ENCODE peak calls at places on chromosomes 11 and 22, in four cellular contexts. X is GM12891, D is GM12878, U is K562. Q is an unnamed sample.

GRCh38 chr11:59802639-59803176 is 7.9 kb downstream of the MRPL16 start:
- DNase-seq in X (no peak), D (no peak), U (peak; percentile 53), Q (peak; percentile 64)

GRCh38 chr11:67053896-67054850 is 2.5 kb upstream of the RHOD start:
- DNase-seq in U (peak; percentile 88), X (peak; percentile 78), D (no peak), Q (no peak)

GRCh38 chr11:64744544-64745218 is 739 bp upstream of the RASGRP2 start:
- DNase-seq in U (peak; percentile 89), X (no peak), D (no peak), Q (peak; percentile 52)

GRCh38 chr22:40128989-40129388 is 48.7 kb upstream of the TNRC6B start:
- DNase-seq in U (no peak), X (peak; percentile 36), D (no peak), Q (no peak)

GRCh38 chr22:30744224-30744623 is 49.5 kb downstream of the OSBP2 start:
- DNase-seq in X (no peak), U (peak; percentile 45), D (no peak), Q (no peak)

GRCh38 chr11:132718711-132719641 is 813.3 kb downstream of the OPCML start:
- DNase-seq in X (no peak), D (no peak), U (no peak), Q (peak; percentile 33)

GRCh38 chr11:124592627-124593026 is 18.6 kb upstream of the PANX3 start:
- DNase-seq in U (no peak), X (no peak), D (no peak), Q (no peak)

GRCh38 chr11:115677190-115677589 is 173.0 kb upstream of the CADM1 start:
- DNase-seq in X (no peak), U (no peak), D (no peak), Q (no peak)

GRCh38 chr11:66619080-66619554 is 2.7 kb downstream of the RBM14 start:
- DNase-seq in X (no peak), D (no peak), U (no peak), Q (no peak)

GRCh38 chr11:13339196-13340153 is 61.9 kb downstream of the BMAL1 start:
- DNase-seq in U (no peak), D (no peak), X (no peak), Q (no peak)

GRCh38 chr11:105740164-105740903 is 130.5 kb downstream of the GRIA4 start:
- DNase-seq in X (no peak), D (peak; percentile 7), U (no peak), Q (no peak)

GRCh38 chr11:44409558-44410236 is 99.8 kb upstream of the ALX4 start:
- DNase-seq in U (no peak), X (no peak), D (no peak), Q (no peak)

GRCh38 chr11:6531267-6531752 is 34.2 kb downstream of the DNHD1 start:
- DNase-seq in X (no peak), D (peak; percentile 27), U (peak; percentile 65), Q (peak; percentile 7)

GRCh38 chr11:27777013-27777412 is 76.8 kb upstream of the BDNF start:
- DNase-seq in U (no peak), D (no peak), X (no peak), Q (no peak)

GRCh38 chr22:29750029-29750428 is 16.8 kb downstream of the ZMAT5 start:
- DNase-seq in U (no peak), X (no peak), D (no peak), Q (no peak)

GRCh38 chr11:95729462-95729861 is 60.1 kb downstream of the FAM76B start:
- DNase-seq in X (no peak), D (no peak), U (no peak), Q (no peak)

GRCh38 chr11:116199182-116199581 is 573.6 kb downstream of the BUD13 start:
- DNase-seq in D (no peak), X (no peak), U (no peak), Q (no peak)

GRCh38 chr11:75665126-75665525 is 3.7 kb downstream of the MAP6 start:
- DNase-seq in D (no peak), U (no peak), X (no peak), Q (no peak)

GRCh38 chr11:65116370-65117205 is 913 bp downstream of the ZNHIT2 start:
- DNase-seq in D (no peak), U (peak; percentile 38), X (no peak), Q (peak; percentile 51)

GRCh38 chr22:21698430-21699329 is 32.9 kb downstream of the PPIL2 start:
- DNase-seq in U (peak; percentile 76), D (no peak), X (no peak), Q (no peak)

GRCh38 chr11:84580338-84580737 is 1046.8 kb downstream of the DLG2 start:
- DNase-seq in U (no peak), X (no peak), D (no peak), Q (no peak)

GRCh38 chr11:10607462-10607861 is 39.0 kb upstream of the LYVE1 start:
- DNase-seq in D (no peak), X (no peak), U (no peak), Q (no peak)

GRCh38 chr11:119418759-119419158 is 4.2 kb downstream of the THY1 start:
- DNase-seq in X (no peak), U (no peak), D (no peak), Q (no peak)

GRCh38 chr11:96149743-96150555 is 193.0 kb downstream of the MAML2 start:
- DNase-seq in X (no peak), U (no peak), D (no peak), Q (no peak)

GRCh38 chr11:1458340-1459218 is 28.0 kb downstream of the MOB2 start:
- DNase-seq in D (no peak), X (no peak), U (peak; percentile 88), Q (no peak)

GRCh38 chr11:98227266-98227665 is 793.5 kb upstream of the CNTN5 start:
- DNase-seq in X (no peak), U (no peak), D (no peak), Q (no peak)

GRCh38 chr22:46674906-46675305 is 54.7 kb downstream of the GRAMD4 start:
- DNase-seq in U (no peak), X (no peak), D (no peak), Q (no peak)

GRCh38 chr11:63940786-63941185 is 2.0 kb downstream of the NAA40 start:
- DNase-seq in X (no peak), D (no peak), U (no peak), Q (no peak)

GRCh38 chr11:89015614-89016013 is 50.2 kb downstream of the GRM5 start:
- DNase-seq in X (no peak), U (no peak), D (no peak), Q (no peak)

GRCh38 chr11:111307472-111308108 is 9.2 kb downstream of the POU2AF3 start:
- DNase-seq in X (no peak), U (no peak), D (no peak), Q (no peak)
- TF ChIP-seq SPI1 in X (no peak), U (no peak), D (no peak), Q (no peak)

GRCh38 chr11:102050927-102051575 is 3.8 kb downstream of the CFAP300 start:
- DNase-seq in X (no peak), D (no peak), U (no peak), Q (no peak)

GRCh38 chr11:102046841-102047240 is 396 bp upstream of the CFAP300 start:
- DNase-seq in X (no peak), U (no peak), D (no peak), Q (no peak)

DNA sequence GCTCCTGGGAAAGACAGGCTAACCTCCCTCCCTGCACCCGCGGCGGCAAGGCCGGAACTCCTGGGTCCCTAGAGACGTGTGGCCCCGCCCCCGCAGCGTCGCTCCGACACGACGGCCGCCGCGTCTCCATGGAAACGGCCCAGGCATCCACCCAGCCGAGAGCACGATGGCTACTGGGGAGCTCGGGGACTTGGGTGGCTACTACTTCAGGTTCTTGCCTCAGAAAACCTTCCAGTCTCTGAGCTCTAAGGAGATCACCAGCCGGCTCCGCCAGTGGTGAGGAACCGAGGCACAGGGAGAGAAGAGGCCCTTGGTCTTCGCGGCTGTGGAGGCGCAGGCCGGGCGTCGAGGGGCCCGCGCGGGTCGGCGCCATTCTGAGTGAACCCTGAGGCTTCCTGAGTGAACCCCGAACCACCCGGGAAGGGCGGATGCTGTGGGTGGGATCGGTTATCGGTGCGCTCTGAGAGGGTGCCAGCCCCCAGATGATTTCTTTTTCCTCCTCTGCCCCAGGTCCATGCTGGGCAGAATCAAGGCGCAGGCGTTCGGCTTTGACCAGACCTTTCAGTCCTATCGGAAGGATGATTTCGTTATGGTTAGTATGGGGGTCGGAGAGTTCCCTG is at the start of gene CFAP300:
- DNase-seq in X (peak; percentile 24), D (no peak), U (no peak), Q (no peak)
- TF ChIP-seq SPI1 in X (no peak), D (no peak), U (no peak), Q (no peak)

GRCh38 chr22:50308597-50308935 is 1.1 kb upstream of the PLXNB2 start:
- DNase-seq in U (peak; percentile 56), D (no peak), X (no peak), Q (peak; percentile 37)
- TF ChIP-seq SPI1 in U (no peak), D (no peak), X (no peak), Q (no peak)

GRCh38 chr11:62678770-62679696 is at the start of gene UBXN1:
- DNase-seq in X (peak; percentile 93), U (peak; percentile 86), D (no peak), Q (peak; percentile 92)
- TF ChIP-seq SPI1 in X (peak; percentile 88), U (peak; percentile 97), D (peak; percentile 84), Q (peak; percentile 94)

DNA sequence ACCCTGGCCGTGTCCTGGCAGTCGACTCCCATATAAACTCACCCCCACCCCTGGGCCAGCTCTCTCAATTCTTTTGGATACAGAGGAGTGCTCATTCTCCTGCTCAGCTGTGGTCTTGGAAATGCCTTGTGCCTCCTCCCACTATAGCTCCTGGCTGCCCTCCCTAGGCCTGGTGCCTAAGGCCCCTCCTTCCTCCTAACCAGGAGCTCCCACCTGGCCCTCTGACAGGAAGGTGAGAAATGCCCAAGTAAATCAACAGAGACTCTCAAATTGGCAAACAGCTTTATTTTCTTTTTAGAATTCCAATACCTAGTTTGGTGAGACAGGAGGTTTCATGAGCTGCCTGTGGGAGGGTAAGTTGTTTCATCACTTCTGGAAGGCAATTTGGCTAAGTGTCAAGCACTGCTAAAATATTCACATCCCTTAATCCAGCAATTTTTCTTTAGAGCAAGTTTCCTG is 209.5 kb upstream of the ARHGAP20 start:
- DNase-seq in X (no peak), U (no peak), D (no peak), Q (no peak)
- TF ChIP-seq SPI1 in X (no peak), U (no peak), D (no peak), Q (no peak)

GRCh38 chr22:49543876-49544275 is 283.8 kb downstream of the BRD1 start:
- DNase-seq in U (no peak), X (no peak), D (no peak), Q (no peak)
- TF ChIP-seq SPI1 in U (no peak), X (no peak), D (no peak), Q (no peak)

DNA sequence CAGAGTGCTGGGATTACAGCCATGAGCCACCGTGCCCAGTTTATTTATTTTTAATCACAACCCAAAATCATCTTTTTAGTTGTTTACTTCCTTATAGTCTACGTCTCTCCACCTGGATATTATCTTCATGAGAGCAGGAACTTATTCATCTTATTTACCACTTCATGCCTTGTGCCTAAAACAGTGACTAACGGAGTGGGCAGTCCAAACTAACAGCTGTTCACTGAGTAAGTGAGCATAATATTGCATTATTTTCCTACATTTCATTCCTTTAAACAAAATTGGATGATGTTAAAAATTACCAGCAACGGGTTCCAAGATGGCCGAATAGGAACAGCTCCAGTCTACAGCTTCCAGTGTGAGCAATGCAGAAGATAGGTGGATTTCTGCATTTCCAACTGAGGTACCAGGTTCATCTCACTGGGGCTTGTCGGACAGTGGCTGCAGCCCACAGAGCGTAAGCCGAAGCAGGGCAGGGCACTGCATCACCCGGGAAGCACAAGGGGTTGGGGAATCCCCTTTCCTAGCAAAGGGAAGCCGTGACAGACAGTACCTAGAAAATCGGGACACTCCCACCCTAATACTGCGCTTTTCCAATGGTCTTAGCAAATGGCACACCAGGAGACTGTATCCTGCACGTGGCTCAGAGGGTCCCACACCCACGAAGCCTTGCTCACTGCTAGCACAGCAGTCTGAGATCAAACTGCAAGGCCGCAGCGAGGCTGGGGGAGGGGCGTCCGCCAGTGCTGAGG is 14.1 kb downstream of the TMEM123 start:
- DNase-seq in X (no peak), U (no peak), D (no peak), Q (no peak)
- TF ChIP-seq SPI1 in X (no peak), U (no peak), D (no peak), Q (no peak)